ENCODE peak calls at places on chromosome 4, in ten cellular contexts. One of them, this sample, is unnamed.

GRCh38 chr4:152975615-152976465 is 39.7 kb downstream of the FHDC1 start:
- DNase-seq in stimulated activated CD8-positive, alpha-beta memory T cell treated with anti-CD3 and anti-CD28 coated beads, Interleukin-2, amount 100 ng/mL, for 1 hour: no peak
- DNase-seq in choroid plexus epithelial cell: no peak
- DNase-seq in activated effector memory CD4-positive, alpha-beta T cell treated with Interleukin-2 at 50 U/mL for 16 hours: no peak
- DNase-seq in memory B cell: no peak
- DNase-seq in pulmonary artery endothelial cell: no peak
- DNase-seq in dorsolateral prefrontal cortex: no peak
- DNase-seq in M059J: no peak
- DNase-seq in H4: no peak
- DNase-seq in HEK293T: no peak
- DNase-seq in this sample: no peak

GRCh38 chr4:148367756-148368155 is 74.5 kb downstream of the NR3C2 start:
- DNase-seq in stimulated activated CD8-positive, alpha-beta memory T cell treated with anti-CD3 and anti-CD28 coated beads, Interleukin-2, amount 100 ng/mL, for 1 hour: no peak
- DNase-seq in choroid plexus epithelial cell: no peak
- DNase-seq in activated effector memory CD4-positive, alpha-beta T cell treated with Interleukin-2 at 50 U/mL for 16 hours: no peak
- DNase-seq in memory B cell: no peak
- DNase-seq in pulmonary artery endothelial cell: no peak
- DNase-seq in dorsolateral prefrontal cortex: no peak
- DNase-seq in M059J: no peak
- DNase-seq in H4: no peak
- DNase-seq in HEK293T: no peak
- DNase-seq in this sample: no peak

GRCh38 chr4:102586644-102587021 is 85.5 kb downstream of the NFKB1 start:
- DNase-seq in stimulated activated CD8-positive, alpha-beta memory T cell treated with anti-CD3 and anti-CD28 coated beads, Interleukin-2, amount 100 ng/mL, for 1 hour: no peak
- DNase-seq in choroid plexus epithelial cell: no peak
- DNase-seq in activated effector memory CD4-positive, alpha-beta T cell treated with Interleukin-2 at 50 U/mL for 16 hours: peak; percentile 45
- DNase-seq in memory B cell: no peak
- DNase-seq in pulmonary artery endothelial cell: no peak
- DNase-seq in dorsolateral prefrontal cortex: no peak
- DNase-seq in M059J: no peak
- DNase-seq in H4: no peak
- DNase-seq in HEK293T: no peak
- DNase-seq in this sample: no peak

GRCh38 chr4:174669278-174669677 is 147.0 kb upstream of the HPGD start:
- DNase-seq in stimulated activated CD8-positive, alpha-beta memory T cell treated with anti-CD3 and anti-CD28 coated beads, Interleukin-2, amount 100 ng/mL, for 1 hour: no peak
- DNase-seq in choroid plexus epithelial cell: peak; percentile 93
- DNase-seq in activated effector memory CD4-positive, alpha-beta T cell treated with Interleukin-2 at 50 U/mL for 16 hours: no peak
- DNase-seq in memory B cell: no peak
- DNase-seq in pulmonary artery endothelial cell: no peak
- DNase-seq in dorsolateral prefrontal cortex: no peak
- DNase-seq in M059J: peak; percentile 87
- DNase-seq in H4: peak; percentile 41
- DNase-seq in HEK293T: no peak
- DNase-seq in this sample: no peak

GRCh38 chr4:20095805-20096541 is 155.7 kb upstream of the SLIT2 start:
- DNase-seq in stimulated activated CD8-positive, alpha-beta memory T cell treated with anti-CD3 and anti-CD28 coated beads, Interleukin-2, amount 100 ng/mL, for 1 hour: no peak
- DNase-seq in choroid plexus epithelial cell: no peak
- DNase-seq in activated effector memory CD4-positive, alpha-beta T cell treated with Interleukin-2 at 50 U/mL for 16 hours: no peak
- DNase-seq in memory B cell: no peak
- DNase-seq in pulmonary artery endothelial cell: no peak
- DNase-seq in dorsolateral prefrontal cortex: no peak
- DNase-seq in M059J: peak; percentile 16
- DNase-seq in H4: no peak
- DNase-seq in HEK293T: no peak
- DNase-seq in this sample: no peak

GRCh38 chr4:98653006-98653405 is 5.4 kb downstream of the TSPAN5 start:
- DNase-seq in stimulated activated CD8-positive, alpha-beta memory T cell treated with anti-CD3 and anti-CD28 coated beads, Interleukin-2, amount 100 ng/mL, for 1 hour: no peak
- DNase-seq in choroid plexus epithelial cell: peak; percentile 64
- DNase-seq in activated effector memory CD4-positive, alpha-beta T cell treated with Interleukin-2 at 50 U/mL for 16 hours: no peak
- DNase-seq in memory B cell: no peak
- DNase-seq in pulmonary artery endothelial cell: no peak
- DNase-seq in dorsolateral prefrontal cortex: no peak
- DNase-seq in M059J: peak; percentile 50
- DNase-seq in H4: no peak
- DNase-seq in HEK293T: no peak
- DNase-seq in this sample: peak; percentile 54

GRCh38 chr4:138875886-138876608 is 139.5 kb upstream of the NOCT start:
- DNase-seq in stimulated activated CD8-positive, alpha-beta memory T cell treated with anti-CD3 and anti-CD28 coated beads, Interleukin-2, amount 100 ng/mL, for 1 hour: no peak
- DNase-seq in choroid plexus epithelial cell: peak; percentile 72
- DNase-seq in activated effector memory CD4-positive, alpha-beta T cell treated with Interleukin-2 at 50 U/mL for 16 hours: no peak
- DNase-seq in memory B cell: no peak
- DNase-seq in pulmonary artery endothelial cell: peak; percentile 45
- DNase-seq in dorsolateral prefrontal cortex: no peak
- DNase-seq in M059J: peak; percentile 83
- DNase-seq in H4: peak; percentile 32
- DNase-seq in HEK293T: no peak
- DNase-seq in this sample: no peak

GRCh38 chr4:99816611-99817309 is at the start of gene DAPP1:
- DNase-seq in stimulated activated CD8-positive, alpha-beta memory T cell treated with anti-CD3 and anti-CD28 coated beads, Interleukin-2, amount 100 ng/mL, for 1 hour: peak; percentile 11
- DNase-seq in choroid plexus epithelial cell: no peak
- DNase-seq in activated effector memory CD4-positive, alpha-beta T cell treated with Interleukin-2 at 50 U/mL for 16 hours: peak; percentile 74
- DNase-seq in memory B cell: peak; percentile 77
- DNase-seq in pulmonary artery endothelial cell: no peak
- DNase-seq in dorsolateral prefrontal cortex: no peak
- DNase-seq in M059J: peak; percentile 26
- DNase-seq in H4: no peak
- DNase-seq in HEK293T: no peak
- DNase-seq in this sample: no peak

GRCh38 chr4:176001171-176002006 is 64.3 kb upstream of the WDR17 start:
- DNase-seq in stimulated activated CD8-positive, alpha-beta memory T cell treated with anti-CD3 and anti-CD28 coated beads, Interleukin-2, amount 100 ng/mL, for 1 hour: no peak
- DNase-seq in choroid plexus epithelial cell: peak; percentile 17
- DNase-seq in activated effector memory CD4-positive, alpha-beta T cell treated with Interleukin-2 at 50 U/mL for 16 hours: no peak
- DNase-seq in memory B cell: no peak
- DNase-seq in pulmonary artery endothelial cell: no peak
- DNase-seq in dorsolateral prefrontal cortex: peak; percentile 82
- DNase-seq in M059J: peak; percentile 27
- DNase-seq in H4: peak; percentile 11
- DNase-seq in HEK293T: peak; percentile 68
- DNase-seq in this sample: peak; percentile 31

GRCh38 chr4:73447701-73448100 is 11.7 kb downstream of the AFP start:
- DNase-seq in stimulated activated CD8-positive, alpha-beta memory T cell treated with anti-CD3 and anti-CD28 coated beads, Interleukin-2, amount 100 ng/mL, for 1 hour: no peak
- DNase-seq in choroid plexus epithelial cell: no peak
- DNase-seq in activated effector memory CD4-positive, alpha-beta T cell treated with Interleukin-2 at 50 U/mL for 16 hours: no peak
- DNase-seq in memory B cell: no peak
- DNase-seq in pulmonary artery endothelial cell: no peak
- DNase-seq in dorsolateral prefrontal cortex: no peak
- DNase-seq in M059J: peak; percentile 46
- DNase-seq in H4: no peak
- DNase-seq in HEK293T: no peak
- DNase-seq in this sample: no peak

GRCh38 chr4:139934786-139935330 is 219.1 kb downstream of the MAML3 start:
- DNase-seq in stimulated activated CD8-positive, alpha-beta memory T cell treated with anti-CD3 and anti-CD28 coated beads, Interleukin-2, amount 100 ng/mL, for 1 hour: no peak
- DNase-seq in choroid plexus epithelial cell: no peak
- DNase-seq in activated effector memory CD4-positive, alpha-beta T cell treated with Interleukin-2 at 50 U/mL for 16 hours: no peak
- DNase-seq in memory B cell: no peak
- DNase-seq in pulmonary artery endothelial cell: no peak
- DNase-seq in dorsolateral prefrontal cortex: no peak
- DNase-seq in M059J: no peak
- DNase-seq in H4: no peak
- DNase-seq in HEK293T: no peak
- DNase-seq in this sample: no peak

GRCh38 chr4:145098675-145099037 is 545 bp downstream of the ABCE1 start:
- DNase-seq in stimulated activated CD8-positive, alpha-beta memory T cell treated with anti-CD3 and anti-CD28 coated beads, Interleukin-2, amount 100 ng/mL, for 1 hour: peak; percentile 4
- DNase-seq in choroid plexus epithelial cell: peak; percentile 66
- DNase-seq in activated effector memory CD4-positive, alpha-beta T cell treated with Interleukin-2 at 50 U/mL for 16 hours: no peak
- DNase-seq in memory B cell: no peak
- DNase-seq in pulmonary artery endothelial cell: no peak
- DNase-seq in dorsolateral prefrontal cortex: no peak
- DNase-seq in M059J: peak; percentile 69
- DNase-seq in H4: peak; percentile 24
- DNase-seq in HEK293T: peak; percentile 43
- DNase-seq in this sample: peak; percentile 73

GRCh38 chr4:41281038-41281634 is 24.4 kb downstream of the UCHL1 start:
- DNase-seq in stimulated activated CD8-positive, alpha-beta memory T cell treated with anti-CD3 and anti-CD28 coated beads, Interleukin-2, amount 100 ng/mL, for 1 hour: no peak
- DNase-seq in choroid plexus epithelial cell: peak; percentile 90
- DNase-seq in activated effector memory CD4-positive, alpha-beta T cell treated with Interleukin-2 at 50 U/mL for 16 hours: no peak
- DNase-seq in memory B cell: peak; percentile 14
- DNase-seq in pulmonary artery endothelial cell: peak; percentile 51
- DNase-seq in dorsolateral prefrontal cortex: no peak
- DNase-seq in M059J: peak; percentile 85
- DNase-seq in H4: peak; percentile 88
- DNase-seq in HEK293T: peak; percentile 70
- DNase-seq in this sample: peak; percentile 86

GRCh38 chr4:13657016-13657415 is 29.5 kb upstream of the BOD1L1 start:
- DNase-seq in stimulated activated CD8-positive, alpha-beta memory T cell treated with anti-CD3 and anti-CD28 coated beads, Interleukin-2, amount 100 ng/mL, for 1 hour: no peak
- DNase-seq in choroid plexus epithelial cell: no peak
- DNase-seq in activated effector memory CD4-positive, alpha-beta T cell treated with Interleukin-2 at 50 U/mL for 16 hours: no peak
- DNase-seq in memory B cell: no peak
- DNase-seq in pulmonary artery endothelial cell: no peak
- DNase-seq in dorsolateral prefrontal cortex: no peak
- DNase-seq in M059J: no peak
- DNase-seq in H4: no peak
- DNase-seq in HEK293T: no peak
- DNase-seq in this sample: no peak

GRCh38 chr4:38316045-38316444 is 348.0 kb upstream of the KLF3 start:
- DNase-seq in stimulated activated CD8-positive, alpha-beta memory T cell treated with anti-CD3 and anti-CD28 coated beads, Interleukin-2, amount 100 ng/mL, for 1 hour: no peak
- DNase-seq in choroid plexus epithelial cell: no peak
- DNase-seq in activated effector memory CD4-positive, alpha-beta T cell treated with Interleukin-2 at 50 U/mL for 16 hours: no peak
- DNase-seq in memory B cell: no peak
- DNase-seq in pulmonary artery endothelial cell: no peak
- DNase-seq in dorsolateral prefrontal cortex: no peak
- DNase-seq in M059J: no peak
- DNase-seq in H4: no peak
- DNase-seq in HEK293T: no peak
- DNase-seq in this sample: no peak

GRCh38 chr4:25106363-25107151 is 53.7 kb downstream of the SEPSECS start:
- DNase-seq in stimulated activated CD8-positive, alpha-beta memory T cell treated with anti-CD3 and anti-CD28 coated beads, Interleukin-2, amount 100 ng/mL, for 1 hour: no peak
- DNase-seq in choroid plexus epithelial cell: no peak
- DNase-seq in activated effector memory CD4-positive, alpha-beta T cell treated with Interleukin-2 at 50 U/mL for 16 hours: no peak
- DNase-seq in memory B cell: no peak
- DNase-seq in pulmonary artery endothelial cell: no peak
- DNase-seq in dorsolateral prefrontal cortex: no peak
- DNase-seq in M059J: no peak
- DNase-seq in H4: no peak
- DNase-seq in HEK293T: no peak
- DNase-seq in this sample: no peak

GRCh38 chr4:121150003-121150402 is 14.1 kb downstream of the TNIP3 start:
- DNase-seq in stimulated activated CD8-positive, alpha-beta memory T cell treated with anti-CD3 and anti-CD28 coated beads, Interleukin-2, amount 100 ng/mL, for 1 hour: no peak
- DNase-seq in choroid plexus epithelial cell: no peak
- DNase-seq in activated effector memory CD4-positive, alpha-beta T cell treated with Interleukin-2 at 50 U/mL for 16 hours: no peak
- DNase-seq in memory B cell: no peak
- DNase-seq in pulmonary artery endothelial cell: no peak
- DNase-seq in dorsolateral prefrontal cortex: no peak
- DNase-seq in M059J: no peak
- DNase-seq in H4: no peak
- DNase-seq in HEK293T: no peak
- DNase-seq in this sample: no peak

GRCh38 chr4:109009909-109010308 is 247.1 kb upstream of the ETNPPL start:
- DNase-seq in stimulated activated CD8-positive, alpha-beta memory T cell treated with anti-CD3 and anti-CD28 coated beads, Interleukin-2, amount 100 ng/mL, for 1 hour: no peak
- DNase-seq in choroid plexus epithelial cell: peak; percentile 87
- DNase-seq in activated effector memory CD4-positive, alpha-beta T cell treated with Interleukin-2 at 50 U/mL for 16 hours: no peak
- DNase-seq in memory B cell: no peak
- DNase-seq in pulmonary artery endothelial cell: no peak
- DNase-seq in dorsolateral prefrontal cortex: no peak
- DNase-seq in M059J: peak; percentile 7
- DNase-seq in H4: no peak
- DNase-seq in HEK293T: no peak
- DNase-seq in this sample: no peak

GRCh38 chr4:62260256-62260655 is 1060.1 kb downstream of the ADGRL3 start:
- DNase-seq in stimulated activated CD8-positive, alpha-beta memory T cell treated with anti-CD3 and anti-CD28 coated beads, Interleukin-2, amount 100 ng/mL, for 1 hour: no peak
- DNase-seq in choroid plexus epithelial cell: no peak
- DNase-seq in activated effector memory CD4-positive, alpha-beta T cell treated with Interleukin-2 at 50 U/mL for 16 hours: no peak
- DNase-seq in memory B cell: no peak
- DNase-seq in pulmonary artery endothelial cell: no peak
- DNase-seq in dorsolateral prefrontal cortex: no peak
- DNase-seq in M059J: no peak
- DNase-seq in H4: peak; percentile 3
- DNase-seq in HEK293T: no peak
- DNase-seq in this sample: no peak

GRCh38 chr4:68498413-68499007 is 51.2 kb downstream of the TMPRSS11E start:
- DNase-seq in stimulated activated CD8-positive, alpha-beta memory T cell treated with anti-CD3 and anti-CD28 coated beads, Interleukin-2, amount 100 ng/mL, for 1 hour: no peak
- DNase-seq in choroid plexus epithelial cell: peak; percentile 86
- DNase-seq in activated effector memory CD4-positive, alpha-beta T cell treated with Interleukin-2 at 50 U/mL for 16 hours: peak; percentile 7
- DNase-seq in memory B cell: peak; percentile 35
- DNase-seq in pulmonary artery endothelial cell: peak; percentile 20
- DNase-seq in dorsolateral prefrontal cortex: no peak
- DNase-seq in M059J: peak; percentile 56
- DNase-seq in H4: peak; percentile 63
- DNase-seq in HEK293T: peak; percentile 46
- DNase-seq in this sample: peak; percentile 72

GRCh38 chr4:39134674-39135073 is 47.7 kb upstream of the WDR19 start:
- DNase-seq in stimulated activated CD8-positive, alpha-beta memory T cell treated with anti-CD3 and anti-CD28 coated beads, Interleukin-2, amount 100 ng/mL, for 1 hour: no peak
- DNase-seq in choroid plexus epithelial cell: no peak
- DNase-seq in activated effector memory CD4-positive, alpha-beta T cell treated with Interleukin-2 at 50 U/mL for 16 hours: no peak
- DNase-seq in memory B cell: no peak
- DNase-seq in pulmonary artery endothelial cell: no peak
- DNase-seq in dorsolateral prefrontal cortex: no peak
- DNase-seq in M059J: no peak
- DNase-seq in H4: no peak
- DNase-seq in HEK293T: no peak
- DNase-seq in this sample: peak; percentile 3

GRCh38 chr4:74969507-74970474 is 36.9 kb downstream of the PARM1 start:
- DNase-seq in stimulated activated CD8-positive, alpha-beta memory T cell treated with anti-CD3 and anti-CD28 coated beads, Interleukin-2, amount 100 ng/mL, for 1 hour: no peak
- DNase-seq in choroid plexus epithelial cell: no peak
- DNase-seq in activated effector memory CD4-positive, alpha-beta T cell treated with Interleukin-2 at 50 U/mL for 16 hours: no peak
- DNase-seq in memory B cell: no peak
- DNase-seq in pulmonary artery endothelial cell: no peak
- DNase-seq in dorsolateral prefrontal cortex: no peak
- DNase-seq in M059J: no peak
- DNase-seq in H4: peak; percentile 25
- DNase-seq in HEK293T: peak; percentile 14
- DNase-seq in this sample: no peak

GRCh38 chr4:123449780-123450179 is 53.2 kb downstream of the SPRY1 start:
- DNase-seq in stimulated activated CD8-positive, alpha-beta memory T cell treated with anti-CD3 and anti-CD28 coated beads, Interleukin-2, amount 100 ng/mL, for 1 hour: no peak
- DNase-seq in choroid plexus epithelial cell: peak; percentile 73
- DNase-seq in activated effector memory CD4-positive, alpha-beta T cell treated with Interleukin-2 at 50 U/mL for 16 hours: no peak
- DNase-seq in memory B cell: no peak
- DNase-seq in pulmonary artery endothelial cell: peak; percentile 4
- DNase-seq in dorsolateral prefrontal cortex: no peak
- DNase-seq in M059J: peak; percentile 68
- DNase-seq in H4: peak; percentile 78
- DNase-seq in HEK293T: no peak
- DNase-seq in this sample: no peak

GRCh38 chr4:71857713-71858451 is 74.0 kb upstream of the GC start:
- DNase-seq in stimulated activated CD8-positive, alpha-beta memory T cell treated with anti-CD3 and anti-CD28 coated beads, Interleukin-2, amount 100 ng/mL, for 1 hour: no peak
- DNase-seq in choroid plexus epithelial cell: no peak
- DNase-seq in activated effector memory CD4-positive, alpha-beta T cell treated with Interleukin-2 at 50 U/mL for 16 hours: no peak
- DNase-seq in memory B cell: no peak
- DNase-seq in pulmonary artery endothelial cell: no peak
- DNase-seq in dorsolateral prefrontal cortex: no peak
- DNase-seq in M059J: no peak
- DNase-seq in H4: no peak
- DNase-seq in HEK293T: peak; percentile 9
- DNase-seq in this sample: no peak

GRCh38 chr4:125365731-125366130 is 51.0 kb downstream of the FAT4 start:
- DNase-seq in stimulated activated CD8-positive, alpha-beta memory T cell treated with anti-CD3 and anti-CD28 coated beads, Interleukin-2, amount 100 ng/mL, for 1 hour: no peak
- DNase-seq in choroid plexus epithelial cell: no peak
- DNase-seq in activated effector memory CD4-positive, alpha-beta T cell treated with Interleukin-2 at 50 U/mL for 16 hours: no peak
- DNase-seq in memory B cell: no peak
- DNase-seq in pulmonary artery endothelial cell: no peak
- DNase-seq in dorsolateral prefrontal cortex: no peak
- DNase-seq in M059J: no peak
- DNase-seq in H4: no peak
- DNase-seq in HEK293T: no peak
- DNase-seq in this sample: no peak

GRCh38 chr4:184362338-184362737 is 112.0 kb downstream of the IRF2 start:
- DNase-seq in stimulated activated CD8-positive, alpha-beta memory T cell treated with anti-CD3 and anti-CD28 coated beads, Interleukin-2, amount 100 ng/mL, for 1 hour: no peak
- DNase-seq in choroid plexus epithelial cell: no peak
- DNase-seq in activated effector memory CD4-positive, alpha-beta T cell treated with Interleukin-2 at 50 U/mL for 16 hours: no peak
- DNase-seq in memory B cell: no peak
- DNase-seq in pulmonary artery endothelial cell: no peak
- DNase-seq in dorsolateral prefrontal cortex: no peak
- DNase-seq in M059J: no peak
- DNase-seq in H4: no peak
- DNase-seq in HEK293T: no peak
- DNase-seq in this sample: no peak

GRCh38 chr4:83438719-83439118 is 16.9 kb downstream of the HELQ start:
- DNase-seq in stimulated activated CD8-positive, alpha-beta memory T cell treated with anti-CD3 and anti-CD28 coated beads, Interleukin-2, amount 100 ng/mL, for 1 hour: no peak
- DNase-seq in choroid plexus epithelial cell: no peak
- DNase-seq in activated effector memory CD4-positive, alpha-beta T cell treated with Interleukin-2 at 50 U/mL for 16 hours: no peak
- DNase-seq in memory B cell: no peak
- DNase-seq in pulmonary artery endothelial cell: no peak
- DNase-seq in dorsolateral prefrontal cortex: no peak
- DNase-seq in M059J: no peak
- DNase-seq in H4: no peak
- DNase-seq in HEK293T: no peak
- DNase-seq in this sample: no peak

GRCh38 chr4:97691111-97691605 is 452.1 kb downstream of the STPG2 start:
- DNase-seq in stimulated activated CD8-positive, alpha-beta memory T cell treated with anti-CD3 and anti-CD28 coated beads, Interleukin-2, amount 100 ng/mL, for 1 hour: no peak
- DNase-seq in choroid plexus epithelial cell: no peak
- DNase-seq in activated effector memory CD4-positive, alpha-beta T cell treated with Interleukin-2 at 50 U/mL for 16 hours: no peak
- DNase-seq in memory B cell: no peak
- DNase-seq in pulmonary artery endothelial cell: no peak
- DNase-seq in dorsolateral prefrontal cortex: no peak
- DNase-seq in M059J: no peak
- DNase-seq in H4: no peak
- DNase-seq in HEK293T: no peak
- DNase-seq in this sample: no peak